ENCODE peak calls at places on chromosome 12, in seven cellular contexts. O is GM12878, L is HepG2, K is SK-N-SH, Z is K562, Y is H1, W is NT2/D1. Q is an unnamed sample.

GRCh38 chr12:70928066-70928465 is 7.5 kb upstream of the PTPRR start:
- DNase-seq in O (no peak), L (no peak), K (no peak), Z (no peak), Y (no peak), W (no peak), Q (no peak)

GRCh38 chr12:124750787-124751471 is 112.7 kb downstream of the SCARB1 start:
- DNase-seq in O (no peak), L (no peak), K (peak), Z (peak), Y (peak), W (no peak), Q (no peak)

GRCh38 chr12:50221228-50222008 is 54.2 kb upstream of the CERS5 start:
- DNase-seq in O (peak), L (no peak), K (peak), Z (no peak), Y (no peak), W (no peak), Q (no peak)

GRCh38 chr12:4974217-4974616 is 64.5 kb downstream of the KCNA1 start:
- DNase-seq in O (no peak), L (no peak), K (no peak), Z (no peak), Y (no peak), W (no peak), Q (no peak)

GRCh38 chr12:128761305-128761880 is 62.4 kb downstream of the SLC15A4 start:
- DNase-seq in O (no peak), L (no peak), K (no peak), Z (no peak), Y (no peak), W (no peak), Q (no peak)

GRCh38 chr12:50507930-50508329 is 3.1 kb downstream of the DIP2B start:
- DNase-seq in O (no peak), L (no peak), K (no peak), Z (no peak), Y (no peak), W (no peak), Q (no peak)

GRCh38 chr12:24955389-24955788 is 6.5 kb upstream of the BCAT1 start:
- DNase-seq in O (no peak), L (no peak), K (no peak), Z (no peak), Y (no peak), W (no peak), Q (no peak)

GRCh38 chr12:45591635-45592034 is 137.9 kb upstream of the ARID2 start:
- DNase-seq in O (no peak), L (no peak), K (no peak), Z (no peak), Y (no peak), W (no peak), Q (no peak)

GRCh38 chr12:113246478-113247122 is 25.3 kb downstream of the TPCN1 start:
- DNase-seq in O (no peak), L (peak), K (no peak), Z (no peak), Y (no peak), W (no peak), Q (no peak)

GRCh38 chr12:70885952-70886351 is 34.6 kb downstream of the PTPRR start:
- DNase-seq in O (no peak), L (no peak), K (no peak), Z (no peak), Y (no peak), W (no peak), Q (no peak)

GRCh38 chr12:110543252-110543959 is 39.7 kb downstream of the PPTC7 start:
- DNase-seq in O (peak), L (no peak), K (no peak), Z (no peak), Y (no peak), W (no peak), Q (no peak)

GRCh38 chr12:54294152-54294913 is 6.5 kb downstream of the NFE2 start:
- DNase-seq in O (no peak), L (peak), K (peak), Z (peak), Y (no peak), W (no peak), Q (no peak)

DNA sequence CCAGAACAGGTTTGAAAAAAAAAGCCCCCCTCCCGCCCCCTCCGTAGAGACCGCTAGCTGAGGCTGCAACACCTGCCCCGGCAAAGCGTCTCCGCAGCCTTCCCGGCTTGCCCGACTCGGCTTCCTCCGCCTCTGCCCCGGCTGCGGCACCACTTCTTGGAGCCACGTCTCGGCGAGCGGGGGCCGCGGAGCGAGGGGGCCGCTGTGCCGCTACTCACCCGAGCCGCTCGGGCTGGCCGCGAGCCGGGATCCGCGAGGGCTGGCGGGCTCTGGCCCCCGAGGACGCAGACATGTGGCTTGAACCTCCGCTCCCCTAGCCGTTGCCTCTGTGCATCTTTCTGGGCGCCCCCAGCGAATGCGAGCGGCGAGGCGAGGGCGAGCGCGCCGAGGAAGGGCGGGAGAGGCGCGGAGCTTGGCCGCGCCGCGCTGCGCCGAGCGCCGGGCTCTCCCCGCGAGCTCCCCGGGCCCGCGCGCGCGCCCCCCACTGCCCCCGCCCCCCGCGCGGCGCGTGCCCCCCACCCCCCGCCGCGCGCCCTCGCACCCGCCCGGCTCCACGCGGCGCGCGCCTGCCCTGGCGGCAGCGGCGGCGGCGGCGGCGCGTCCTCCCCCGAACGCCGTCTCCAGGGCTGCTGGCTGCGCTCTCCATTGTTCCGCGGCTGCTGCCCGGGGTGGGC is 249.5 kb downstream of the APAF1 start:
- DNase-seq in O (no peak), L (no peak), K (peak), Z (no peak), Y (no peak), W (no peak), Q (no peak)
- TF ChIP-seq YY1 in O (no peak), L (no peak), K (no peak), Z (no peak), Y (no peak), W (no peak), Q (no peak)

DNA sequence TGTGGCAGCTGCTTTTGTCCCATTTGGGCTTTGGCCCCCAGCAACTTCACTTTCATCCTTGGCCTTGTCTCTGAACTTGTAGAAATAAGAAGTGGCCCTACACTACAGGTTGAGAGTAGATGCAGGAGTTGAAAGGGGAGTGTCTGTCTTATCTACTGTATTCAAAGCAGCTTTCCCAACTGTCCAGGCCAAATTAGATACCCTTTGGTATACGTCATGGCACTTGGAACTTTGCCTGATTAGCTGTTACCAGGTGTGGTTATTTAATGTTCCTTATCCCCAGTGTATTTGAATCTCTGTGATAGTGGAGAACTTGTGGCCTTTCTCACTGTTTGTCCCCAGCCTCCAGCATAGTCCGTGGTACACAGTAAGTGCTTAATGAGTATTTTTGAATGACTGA is 33.5 kb downstream of the SUDS3 start:
- DNase-seq in O (no peak), L (no peak), K (no peak), Z (peak), Y (no peak), W (no peak), Q (no peak)
- TF ChIP-seq YY1 in O (no peak), L (no peak), K (no peak), Z (no peak), Y (no peak), W (no peak), Q (no peak)

GRCh38 chr12:82223421-82223820 is 134.8 kb downstream of the CCDC59 start:
- DNase-seq in O (no peak), L (no peak), K (no peak), Z (no peak), Y (no peak), W (no peak), Q (no peak)
- TF ChIP-seq YY1 in O (no peak), L (no peak), K (no peak), Z (no peak), Y (no peak), W (no peak), Q (no peak)

GRCh38 chr12:10362828-10363664 is 26.8 kb downstream of the KLRK1 start:
- DNase-seq in O (peak), L (no peak), K (no peak), Z (no peak), Y (no peak), W (no peak), Q (no peak)
- TF ChIP-seq YY1 in O (peak), L (no peak), K (no peak), Z (no peak), Y (no peak), W (no peak), Q (no peak)

GRCh38 chr12:132507656-132508055 is 17.7 kb downstream of the FBRSL1 start:
- DNase-seq in O (no peak), L (no peak), K (no peak), Z (no peak), Y (no peak), W (no peak), Q (no peak)

GRCh38 chr12:132506328-132506727 is 16.4 kb downstream of the FBRSL1 start:
- DNase-seq in O (no peak), L (no peak), K (no peak), Z (no peak), Y (no peak), W (no peak), Q (no peak)

GRCh38 chr12:132508248-132508740 is 18.3 kb downstream of the FBRSL1 start:
- DNase-seq in O (no peak), L (no peak), K (no peak), Z (no peak), Y (no peak), W (no peak), Q (no peak)

GRCh38 chr12:132505852-132506219 is 15.9 kb downstream of the FBRSL1 start:
- DNase-seq in O (no peak), L (no peak), K (no peak), Z (no peak), Y (no peak), W (no peak), Q (no peak)

GRCh38 chr12:132506730-132507538 is 17.0 kb downstream of the FBRSL1 start:
- DNase-seq in O (no peak), L (no peak), K (peak), Z (peak), Y (no peak), W (no peak), Q (no peak)
- TF ChIP-seq YY1 in O (no peak), L (no peak), K (no peak), Z (no peak), Y (no peak), W (no peak), Q (no peak)

DNA sequence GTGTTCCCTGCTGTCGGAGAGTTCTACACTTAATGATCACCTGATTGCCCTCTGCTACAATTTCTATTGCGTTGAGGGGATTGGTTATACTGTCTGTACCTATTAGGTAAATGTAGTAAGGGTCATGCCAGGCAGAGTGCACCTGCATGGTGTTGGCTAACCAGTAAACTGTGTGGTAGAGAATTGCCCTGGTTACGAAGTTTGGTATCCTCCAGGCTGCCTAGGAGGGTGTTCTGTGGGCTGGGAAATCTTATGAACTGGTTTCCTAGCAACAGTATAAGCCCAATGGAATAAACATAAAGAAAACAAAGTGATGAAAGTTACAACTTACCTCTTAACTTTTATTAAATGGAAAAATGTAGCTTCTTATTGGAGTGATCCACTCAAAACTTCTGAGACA is 1.4 kb downstream of the CCDC91 start:
- DNase-seq in O (no peak), L (no peak), K (peak), Z (peak), Y (no peak), W (no peak), Q (no peak)
- TF ChIP-seq YY1 in O (no peak), L (no peak), K (no peak), Z (no peak), Y (no peak), W (no peak), Q (no peak)

DNA sequence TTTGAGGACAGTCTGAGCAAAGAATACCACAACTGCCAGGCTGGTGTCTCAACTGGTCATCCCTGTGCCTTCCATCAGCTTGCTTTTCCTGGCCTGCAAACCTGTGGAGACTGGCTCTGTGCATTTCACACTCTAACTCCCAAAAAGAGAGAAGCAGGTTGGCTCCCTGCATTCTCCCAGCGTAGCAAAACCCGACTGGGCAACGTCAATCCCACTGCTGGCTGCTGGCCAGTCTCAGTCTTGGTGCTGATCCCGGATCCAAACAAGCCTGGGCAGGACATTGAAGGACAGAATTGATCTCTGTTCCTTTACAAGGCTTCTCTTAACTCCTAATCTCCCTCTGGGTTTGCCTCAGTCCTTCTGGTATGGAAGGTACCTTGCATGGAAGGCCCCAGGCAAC is 65.4 kb downstream of the FZD10 start:
- DNase-seq in O (no peak), L (no peak), K (no peak), Z (no peak), Y (no peak), W (no peak), Q (no peak)
- TF ChIP-seq YY1 in O (no peak), L (no peak), K (no peak), Z (no peak), Y (no peak), W (no peak), Q (no peak)

GRCh38 chr12:69332815-69333358 is 15.3 kb upstream of the LYZ start:
- DNase-seq in O (no peak), L (peak), K (no peak), Z (no peak), Y (no peak), W (no peak), Q (no peak)
- TF ChIP-seq YY1 in O (no peak), L (no peak), K (no peak), Z (no peak), Y (no peak), W (no peak), Q (no peak)

GRCh38 chr12:16166563-16167470 is 110.7 kb downstream of the SLC15A5 start:
- DNase-seq in O (no peak), L (no peak), K (no peak), Z (no peak), Y (no peak), W (no peak), Q (no peak)

GRCh38 chr12:16168078-16168477 is 109.4 kb downstream of the SLC15A5 start:
- DNase-seq in O (no peak), L (no peak), K (no peak), Z (no peak), Y (no peak), W (no peak), Q (no peak)

GRCh38 chr12:16163891-16164290 is 113.6 kb downstream of the SLC15A5 start:
- DNase-seq in O (no peak), L (no peak), K (no peak), Z (no peak), Y (no peak), W (no peak), Q (no peak)

GRCh38 chr12:16171348-16171747 is 106.1 kb downstream of the SLC15A5 start:
- DNase-seq in O (no peak), L (no peak), K (no peak), Z (no peak), Y (no peak), W (no peak), Q (no peak)

GRCh38 chr12:16165506-16165905 is 112.0 kb downstream of the SLC15A5 start:
- DNase-seq in O (no peak), L (peak), K (peak), Z (no peak), Y (peak), W (peak), Q (peak)
- TF ChIP-seq YY1 in O (no peak), L (no peak), K (no peak), Z (no peak), Y (no peak), W (no peak), Q (no peak)